ENCODE peak calls at places on chromosomes 2 and 18, in four cellular contexts. A, P, I and L are unnamed samples.

GRCh38 chr2:237205551-237205950 is 119.9 kb downstream of the COPS8 start:
- DNase-seq in P (no peak), I (no peak), A (no peak), L (no peak)

GRCh38 chr2:151729416-151729811 is 4.9 kb downstream of the NEB start:
- DNase-seq in P (no peak), A (no peak), I (no peak), L (no peak)

GRCh38 chr2:10000541-10000940 is 42.8 kb upstream of the KLF11 start:
- DNase-seq in A (no peak), I (no peak), P (no peak), L (no peak)

GRCh38 chr18:6722680-6723079 is 6.8 kb upstream of the ARHGAP28 start:
- DNase-seq in A (no peak), P (no peak), I (no peak), L (no peak)

GRCh38 chr2:191740776-191741175 is 62.8 kb downstream of the NABP1 start:
- DNase-seq in P (no peak), A (no peak), I (no peak), L (no peak)

GRCh38 chr18:64167408-64167807 is 18.5 kb upstream of the LINC00305 start:
- DNase-seq in P (no peak), I (no peak), A (no peak), L (no peak)

GRCh38 chr2:17413031-17413430 is 105.2 kb downstream of the RAD51AP2 start:
- DNase-seq in I (no peak), A (no peak), P (no peak), L (no peak)

GRCh38 chr2:139773720-139774277 is 993.6 kb upstream of the NXPH2 start:
- DNase-seq in A (no peak), P (no peak), I (no peak), L (no peak)

GRCh38 chr2:234308814-234309195 is 188.1 kb downstream of the ARL4C start:
- DNase-seq in I (no peak), A (no peak), P (peak), L (no peak)

GRCh38 chr18:23560186-23560585 is 26.1 kb downstream of the NPC1 start:
- DNase-seq in A (no peak), P (no peak), I (no peak), L (no peak)

GRCh38 chr18:49814147-49814499 is 790 bp upstream of the ACAA2 start:
- DNase-seq in P (no peak), I (peak), A (peak), L (peak)

GRCh38 chr2:47165001-47165555 is 10.0 kb upstream of the STPG4 start:
- DNase-seq in A (no peak), I (no peak), P (no peak), L (no peak)

GRCh38 chr2:67225287-67225973 is 171.7 kb upstream of the ETAA1 start:
- DNase-seq in P (no peak), I (no peak), A (no peak), L (no peak)

GRCh38 chr2:189234991-189235390 is 55.4 kb upstream of the COL5A2 start:
- DNase-seq in P (no peak), I (no peak), A (no peak), L (no peak)

GRCh38 chr2:86704482-86704971 is 15.6 kb upstream of the RMND5A start:
- DNase-seq in A (no peak), P (no peak), I (peak), L (no peak)

GRCh38 chr2:3728104-3729054 is 25.0 kb downstream of the DCDC2C start:
- DNase-seq in P (no peak), A (no peak), I (peak), L (peak)

GRCh38 chr2:231891514-231891905 is 34.7 kb downstream of the NPPC start:
- DNase-seq in A (no peak), P (no peak), I (no peak), L (peak)

GRCh38 chr2:176637497-176638166 is 368.4 kb downstream of the MTX2 start:
- DNase-seq in I (no peak), P (no peak), A (peak), L (no peak)

GRCh38 chr2:108565778-108566375 is 31.6 kb downstream of the LIMS1 start:
- DNase-seq in P (no peak), I (no peak), A (no peak), L (no peak)
- TF ChIP-seq ETV6 in P (no peak), I (no peak), A (no peak), L (no peak)

GRCh38 chr18:79424008-79424565 is 28.4 kb downstream of the NFATC1 start:
- DNase-seq in A (no peak), I (no peak), P (no peak), L (peak)
- TF ChIP-seq ETV6 in A (no peak), I (no peak), P (no peak), L (no peak)

DNA sequence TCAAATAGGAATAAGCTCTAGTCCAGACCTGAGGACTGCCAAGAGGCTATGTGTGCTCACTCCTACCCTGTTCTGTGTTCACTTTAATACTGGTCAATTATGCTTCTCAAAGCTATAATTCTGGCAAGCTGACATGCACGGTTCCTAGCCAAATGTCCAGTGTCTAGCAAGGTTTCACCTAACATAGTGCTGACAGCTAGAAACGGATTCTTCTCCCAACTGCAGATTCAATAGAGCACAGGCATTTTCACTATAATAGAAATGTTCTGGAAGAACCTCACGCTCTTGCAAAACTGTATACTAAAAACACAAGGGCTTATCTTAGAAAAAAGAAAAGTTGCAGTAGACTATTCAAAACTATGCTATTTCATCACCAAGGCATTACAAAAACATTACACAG is 45.1 kb downstream of the HDAC4 start:
- DNase-seq in I (no peak), P (no peak), A (no peak), L (no peak)
- TF ChIP-seq ETV6 in I (no peak), P (no peak), A (no peak), L (no peak)

GRCh38 chr2:105781274-105781673 is 36.6 kb downstream of the NCK2 start:
- DNase-seq in P (no peak), I (no peak), A (no peak), L (no peak)

GRCh38 chr2:105782646-105783045 is 37.9 kb downstream of the NCK2 start:
- DNase-seq in P (no peak), I (no peak), A (no peak), L (no peak)

GRCh38 chr2:105779394-105779793 is 34.7 kb downstream of the NCK2 start:
- DNase-seq in A (no peak), I (no peak), P (no peak), L (no peak)

GRCh38 chr2:105782123-105782522 is 37.4 kb downstream of the NCK2 start:
- DNase-seq in A (no peak), P (no peak), I (no peak), L (no peak)

GRCh38 chr2:105780606-105781005 is 35.9 kb downstream of the NCK2 start:
- DNase-seq in P (no peak), A (no peak), I (no peak), L (no peak)
- TF ChIP-seq ETV6 in P (no peak), A (no peak), I (no peak), L (no peak)

GRCh38 chr2:76953733-76954347 is 568.3 kb downstream of the LRRTM4 start:
- DNase-seq in A (peak), P (peak), I (peak), L (peak)
- TF ChIP-seq ETV6 in A (no peak), P (no peak), I (no peak), L (no peak)

DNA sequence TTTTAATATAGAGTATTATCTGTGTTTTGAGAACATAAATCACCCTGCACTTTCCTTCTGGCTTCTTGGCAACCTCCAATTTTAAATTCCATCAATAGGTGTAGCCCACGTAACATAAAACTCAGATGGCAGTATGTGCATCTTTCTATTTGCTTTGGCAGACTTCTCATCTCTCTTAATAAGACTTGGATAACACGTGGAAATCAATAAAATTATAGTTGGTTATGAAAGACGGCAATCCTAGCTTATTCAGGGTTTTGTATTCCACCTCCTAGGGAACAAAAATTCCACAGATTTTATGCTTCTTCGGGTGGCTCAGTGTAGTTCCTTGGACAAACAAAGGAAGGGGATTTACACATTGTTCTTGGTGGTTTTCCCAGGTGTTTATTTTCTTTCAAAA is 299.3 kb downstream of the RND3 start:
- DNase-seq in A (no peak), P (no peak), I (no peak), L (no peak)
- TF ChIP-seq ETV6 in A (no peak), P (no peak), I (no peak), L (no peak)

GRCh38 chr2:31434911-31435310 is 20.4 kb upstream of the XDH start:
- DNase-seq in I (no peak), P (no peak), A (no peak), L (no peak)
- TF ChIP-seq ETV6 in I (no peak), P (no peak), A (no peak), L (no peak)

DNA sequence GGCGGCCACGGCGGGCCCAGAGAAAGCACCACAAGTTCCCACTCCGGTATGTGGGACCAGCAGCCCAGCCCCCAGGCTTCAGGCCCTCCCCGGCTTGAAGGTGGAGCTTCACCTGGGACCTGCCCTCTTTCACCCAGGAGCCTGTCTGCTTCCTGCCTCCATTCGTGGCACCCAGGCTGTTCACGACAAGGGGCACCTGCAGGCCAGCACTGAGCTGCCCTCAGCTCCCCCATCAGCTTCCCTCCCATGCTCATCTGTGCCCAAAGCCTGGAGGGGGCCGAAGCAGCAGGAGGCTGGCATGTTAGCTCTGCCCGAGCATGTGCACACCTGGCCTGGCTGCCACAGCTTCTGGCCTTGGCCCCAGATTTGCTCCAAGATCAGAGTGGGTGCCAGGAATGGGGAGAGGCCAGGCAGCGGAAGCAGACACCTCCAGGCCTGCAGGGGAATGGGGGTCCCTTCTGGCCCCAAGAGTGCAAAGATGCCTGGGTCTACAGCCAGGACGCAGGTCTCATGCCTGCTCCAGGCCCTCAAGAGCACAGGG is 312.4 kb upstream of the SYT4 start:
- DNase-seq in A (no peak), P (no peak), I (no peak), L (no peak)
- TF ChIP-seq ETV6 in A (no peak), P (no peak), I (no peak), L (no peak)

DNA sequence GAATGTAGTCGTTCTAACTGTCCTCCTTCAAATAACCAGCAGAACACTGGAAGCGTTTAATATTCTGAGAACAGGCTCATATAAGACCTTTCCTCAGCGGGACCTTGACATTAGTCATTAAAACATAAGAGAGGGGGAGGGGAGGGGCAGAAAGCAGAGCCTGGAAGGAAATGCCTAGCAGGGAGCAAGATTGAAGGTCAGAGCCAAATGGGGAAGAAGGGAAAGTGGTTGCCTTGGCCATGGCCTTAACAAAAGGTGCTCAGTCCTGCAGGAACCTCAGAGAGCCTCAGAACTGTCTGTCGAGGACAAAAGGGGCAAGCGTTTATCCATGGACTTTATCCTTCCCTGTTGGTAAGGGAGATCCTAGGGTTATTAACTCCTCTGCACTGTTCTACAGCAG is 851 bp upstream of the PLA2R1 start:
- DNase-seq in A (no peak), P (no peak), I (no peak), L (no peak)
- TF ChIP-seq ETV6 in A (no peak), P (no peak), I (no peak), L (no peak)